ENCODE peak calls at places on chromosomes 12 and 14, in four cellular contexts. M is ovary, S is IMR-90, W is tibial nerve. Q is an unnamed sample.

GRCh38 chr12:120367924-120368788 is 808 bp downstream of the MSI1 start:
- DNase-seq in M (no peak), S (no peak), W (no peak), Q (no peak)

GRCh38 chr12:99609455-99610181 is 37.9 kb upstream of the GARIN6 start:
- DNase-seq in M (no peak), S (no peak), W (no peak), Q (no peak)

GRCh38 chr12:89080797-89081470 is 271.4 kb downstream of the DUSP6 start:
- DNase-seq in M (no peak), S (peak; percentile 30), W (no peak), Q (no peak)

GRCh38 chr12:56990648-56991318 is 15.6 kb downstream of the ZBTB39 start:
- DNase-seq in M (no peak), S (no peak), W (no peak), Q (no peak)

GRCh38 chr12:67068204-67068731 is 200.9 kb upstream of the CAND1 start:
- DNase-seq in M (no peak), S (no peak), W (no peak), Q (peak; percentile 84)

GRCh38 chr12:48998497-48999353 is 450 bp downstream of the DDN start:
- DNase-seq in M (no peak), S (peak; percentile 30), W (no peak), Q (no peak)

GRCh38 chr12:52010152-52010622 is 3.4 kb downstream of the TAMALIN start:
- DNase-seq in M (peak; percentile 94), S (peak; percentile 83), W (peak; percentile 67), Q (peak; percentile 95)

GRCh38 chr14:24430143-24430681 is 458 bp downstream of the KHNYN start:
- DNase-seq in M (peak; percentile 85), S (peak; percentile 66), W (peak; percentile 63), Q (peak; percentile 95)

GRCh38 chr12:105522166-105522825 is 191.8 kb downstream of the C12orf75 start:
- DNase-seq in M (no peak), S (peak; percentile 31), W (no peak), Q (no peak)

GRCh38 chr12:5506821-5507231 is 74.9 kb downstream of the NTF3 start:
- DNase-seq in M (no peak), S (no peak), W (no peak), Q (no peak)

GRCh38 chr12:19746471-19746870 is 307.2 kb downstream of the AEBP2 start:
- DNase-seq in M (no peak), S (no peak), W (no peak), Q (no peak)

GRCh38 chr12:9931245-9931644 is 925 bp downstream of the CLEC2A start:
- DNase-seq in M (no peak), S (no peak), W (no peak), Q (no peak)

GRCh38 chr12:26011099-26011498 is 52.6 kb downstream of the RASSF8 start:
- DNase-seq in M (no peak), S (peak; percentile 92), W (no peak), Q (no peak)

GRCh38 chr14:100140452-100141132 is 18.9 kb downstream of the DEGS2 start:
- DNase-seq in M (no peak), S (peak; percentile 20), W (no peak), Q (no peak)

GRCh38 chr12:122130150-122130549 is 43.9 kb downstream of the IL31 start:
- DNase-seq in M (no peak), S (peak; percentile 48), W (no peak), Q (no peak)

GRCh38 chr12:122135437-122136031 is 38.5 kb downstream of the IL31 start:
- DNase-seq in M (no peak), S (no peak), W (no peak), Q (no peak)

GRCh38 chr12:122137229-122137628 is 36.8 kb downstream of the IL31 start:
- DNase-seq in M (no peak), S (no peak), W (no peak), Q (no peak)

GRCh38 chr12:122129131-122129530 is 44.9 kb downstream of the IL31 start:
- DNase-seq in M (no peak), S (no peak), W (no peak), Q (no peak)

DNA sequence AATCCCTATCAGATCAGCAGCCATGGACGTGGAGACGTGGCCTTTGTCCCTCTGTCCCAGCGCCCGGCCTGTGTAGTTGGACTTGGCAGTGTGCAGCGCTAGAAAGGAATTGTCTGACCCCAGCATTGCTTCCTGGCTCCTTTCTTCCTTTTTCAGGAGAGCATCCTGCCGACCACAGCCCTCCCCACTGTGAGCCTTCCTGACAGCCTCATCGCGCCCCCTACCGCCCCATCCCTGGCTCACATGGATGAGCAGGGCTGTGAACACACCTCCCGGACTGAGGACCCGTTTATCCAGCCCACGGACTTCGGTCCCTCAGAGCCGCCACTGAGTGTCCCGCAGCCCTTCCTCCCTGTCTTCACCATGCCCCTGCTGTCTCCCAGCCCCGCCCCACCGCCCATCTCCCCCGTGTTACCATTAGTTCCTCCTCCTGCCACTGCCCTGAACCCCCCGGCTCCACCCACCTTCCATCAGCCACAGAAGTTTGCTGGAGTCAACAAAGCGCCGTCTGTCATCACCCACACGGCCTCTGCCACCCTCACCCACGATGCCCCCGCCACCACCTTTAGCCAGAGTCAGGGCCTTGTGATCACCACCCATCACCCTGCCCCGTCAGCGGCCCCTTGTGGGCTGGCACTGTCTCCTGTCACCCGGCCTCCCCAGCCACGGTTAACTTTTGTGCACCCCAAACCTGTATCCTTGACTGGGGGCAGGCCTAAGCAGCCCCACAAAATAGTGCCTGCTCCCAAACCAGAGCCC is 40.6 kb downstream of the IL31 start:
- DNase-seq in M (peak; percentile 15), S (no peak), W (no peak), Q (no peak)
- TF ChIP-seq CTCF in M (no peak), S (no peak), W (no peak), Q (no peak)

GRCh38 chr14:93960108-93960475 is 16.3 kb downstream of the ASB2 start:
- DNase-seq in M (no peak), S (peak; percentile 4), W (no peak), Q (no peak)
- TF ChIP-seq POLR2A in M (no peak), S (no peak), W (no peak), Q (no peak)

DNA sequence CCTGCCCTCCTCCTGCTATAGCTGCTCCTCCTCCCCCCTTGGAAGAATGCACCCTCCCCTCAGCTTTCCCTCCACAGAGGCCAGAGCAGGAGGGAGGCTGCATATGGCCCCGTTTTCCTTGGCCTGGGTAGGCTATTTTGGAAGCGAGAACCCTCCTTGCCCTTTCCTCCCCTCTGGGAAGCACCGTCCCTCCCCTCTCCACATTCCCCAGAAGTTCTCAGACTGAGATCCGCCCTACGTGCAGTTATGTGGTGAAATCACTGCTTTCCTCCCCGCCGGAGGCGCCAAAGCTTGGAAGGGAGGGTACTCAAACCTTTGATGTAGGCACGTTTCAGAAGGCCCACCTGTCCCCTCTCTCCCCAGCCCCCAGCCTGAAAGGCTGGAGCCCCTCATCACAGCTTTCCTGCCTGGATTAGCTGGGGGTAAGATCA is 47.8 kb downstream of the SMUG1 start:
- DNase-seq in M (peak; percentile 65), S (no peak), W (no peak), Q (no peak)
- H3K4me3 ChIP-seq in M (no peak overlapping the region), S (no peak overlapping the region), W (no peak overlapping the region), Q (no peak overlapping the region)

GRCh38 chr12:39368891-39369290 is 74.0 kb downstream of the KIF21A start:
- DNase-seq in M (no peak), S (no peak), W (no peak), Q (no peak)

GRCh38 chr12:39364196-39364595 is 78.7 kb downstream of the KIF21A start:
- DNase-seq in M (no peak), S (no peak), W (no peak), Q (no peak)

GRCh38 chr12:39367494-39367893 is 75.4 kb downstream of the KIF21A start:
- DNase-seq in M (no peak), S (no peak), W (no peak), Q (no peak)

GRCh38 chr12:39368096-39368495 is 74.8 kb downstream of the KIF21A start:
- DNase-seq in M (no peak), S (no peak), W (no peak), Q (no peak)

GRCh38 chr12:39365364-39366001 is 77.4 kb downstream of the KIF21A start:
- DNase-seq in M (no peak), S (no peak), W (no peak), Q (no peak)
- TF ChIP-seq CTCF in M (no peak), S (no peak), W (no peak), Q (no peak)

GRCh38 chr14:55580401-55581010 is 499 bp downstream of the KTN1 start:
- DNase-seq in M (peak; percentile 43), S (no peak), W (no peak), Q (peak; percentile 29)
- TF ChIP-seq POLR2A in M (no peak), S (no peak), W (no peak), Q (no peak)

GRCh38 chr14:73955674-73956073 is 5.6 kb downstream of the COQ6 start:
- DNase-seq in M (no peak), S (no peak), W (no peak), Q (no peak)

GRCh38 chr14:73944432-73945158 is 5.3 kb downstream of the FAM161B start:
- DNase-seq in M (no peak), S (no peak), W (no peak), Q (peak; percentile 71)

GRCh38 chr14:73945159-73945670 is 4.7 kb downstream of the FAM161B start:
- DNase-seq in M (no peak), S (no peak), W (no peak), Q (no peak)

GRCh38 chr14:73953731-73954130 is 3.6 kb downstream of the COQ6 start:
- DNase-seq in M (no peak), S (no peak), W (no peak), Q (peak; percentile 8)

DNA sequence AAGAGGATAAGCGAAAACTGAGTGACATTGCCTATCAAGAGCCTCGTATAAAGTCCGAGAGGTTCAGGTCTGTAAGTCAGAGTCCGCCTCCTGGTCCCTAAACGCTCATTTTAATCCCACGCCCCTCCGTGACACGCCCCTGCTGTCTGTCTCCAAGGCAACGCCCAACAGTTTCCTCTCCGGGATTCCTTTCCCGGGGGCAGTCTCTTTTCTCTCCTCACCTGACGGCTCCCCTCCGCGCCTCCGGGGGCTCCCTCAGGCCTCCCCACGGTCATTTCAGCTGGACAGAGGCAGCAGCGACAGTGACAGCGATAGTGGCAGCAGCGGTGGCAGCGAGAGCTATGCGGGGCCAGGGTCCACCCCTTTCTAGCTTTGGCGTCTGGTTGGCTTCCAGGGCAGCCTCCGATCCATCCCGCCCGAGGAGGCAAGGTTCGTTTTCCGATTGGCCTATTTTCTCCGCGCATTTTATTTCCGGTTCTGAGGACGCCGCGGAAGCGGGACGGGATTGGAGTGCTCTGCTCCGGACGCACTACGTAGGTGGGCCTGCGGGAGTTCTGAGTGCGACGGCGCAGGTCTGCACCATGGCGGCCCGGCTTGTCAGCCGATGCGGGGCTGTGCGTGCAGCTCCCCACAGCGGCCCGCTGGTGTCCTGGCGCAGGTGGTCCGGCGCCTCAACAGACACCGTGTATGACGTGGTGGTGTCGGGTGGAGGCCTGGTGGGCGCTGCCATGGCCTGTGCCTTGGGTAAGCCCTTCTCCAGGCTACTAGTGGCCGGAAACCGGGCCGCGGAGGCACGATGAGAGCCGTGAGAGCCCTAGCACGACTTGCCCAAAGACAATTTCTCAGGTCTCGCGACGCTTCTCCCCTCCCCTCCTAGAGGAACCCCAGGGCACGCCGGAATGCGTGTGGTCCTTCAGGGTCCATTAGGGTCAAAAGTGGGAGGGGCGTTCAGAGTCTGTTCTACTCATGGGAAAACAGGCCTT is at the start of the genes COQ6 and FAM161B:
- DNase-seq in M (peak; percentile 92), S (peak; percentile 96), W (peak; percentile 83), Q (peak; percentile 94)
- H3K4me3 ChIP-seq in M (peak within 1 kb of the TSS; percentile 71), S (peak within 1 kb of the TSS; percentile 71), W (peak within 1 kb of the TSS; percentile 68), Q (peak within 1 kb of the TSS; percentile 85)